ENCODE peak calls at places on chromosome 21, in four cellular contexts. T, L, S and U are unnamed samples.

GRCh38 chr21:43864313-43864805 is 664 bp upstream of the AGPAT3 start:
- DNase-seq in L (peak; percentile 66), T (peak; percentile 45), S (peak; percentile 14), U (no peak)

GRCh38 chr21:31305888-31306287 is 38.2 kb downstream of the TIAM1 start:
- DNase-seq in S (no peak), T (no peak), L (no peak), U (no peak)

GRCh38 chr21:45993210-45994085 is 11.9 kb downstream of the COL6A1 start:
- DNase-seq in L (no peak), T (no peak), S (no peak), U (peak; percentile 0)

GRCh38 chr21:42732033-42732410 is 78.6 kb downstream of the PDE9A start:
- DNase-seq in T (no peak), L (no peak), S (no peak), U (no peak)

GRCh38 chr21:41112740-41113692 is 54.9 kb upstream of the BACE2 start:
- DNase-seq in L (peak; percentile 91), T (peak; percentile 98), S (no peak), U (no peak)

GRCh38 chr21:29311802-29312201 is 13.1 kb downstream of the BACH1 start:
- DNase-seq in S (no peak), T (no peak), L (no peak), U (no peak)

GRCh38 chr21:42062543-42063022 is 8.5 kb upstream of the UMODL1 start:
- DNase-seq in T (no peak), S (peak; percentile 84), L (no peak), U (peak; percentile 96)

GRCh38 chr21:40618216-40618615 is 228.7 kb downstream of the DSCAM start:
- DNase-seq in S (no peak), T (no peak), L (no peak), U (no peak)

GRCh38 chr21:26169061-26169610 is 1.4 kb downstream of the APP start:
- DNase-seq in S (peak; percentile 3), T (peak; percentile 72), L (peak; percentile 64), U (no peak)

GRCh38 chr21:44574457-44575306 is 1.2 kb downstream of the KRTAP10-4 start:
- DNase-seq in L (no peak), S (no peak), T (no peak), U (no peak)

GRCh38 chr21:31857096-31857495 is 15.7 kb upstream of the HUNK start:
- DNase-seq in S (no peak), T (no peak), L (no peak), U (no peak)

GRCh38 chr21:18164933-18165332 is 79.7 kb upstream of the CHODL start:
- DNase-seq in T (no peak), S (no peak), L (no peak), U (no peak)

GRCh38 chr21:25561668-25562641 is 45.3 kb downstream of the MRPL39 start:
- DNase-seq in L (peak; percentile 87), T (peak; percentile 67), S (peak; percentile 53), U (peak; percentile 56)

GRCh38 chr21:21612446-21612845 is 614.2 kb downstream of the NCAM2 start:
- DNase-seq in L (peak; percentile 6), T (peak; percentile 85), S (no peak), U (no peak)

GRCh38 chr21:40146201-40146890 is 279.1 kb downstream of the PCP4 start:
- DNase-seq in T (no peak), L (peak; percentile 11), S (no peak), U (no peak)

GRCh38 chr21:28308516-28308915 is 684.2 kb downstream of the LTN1 start:
- DNase-seq in L (peak; percentile 84), T (no peak), S (no peak), U (no peak)

GRCh38 chr21:42101246-42101645 is 30.1 kb downstream of the UMODL1 start:
- DNase-seq in L (no peak), S (no peak), T (no peak), U (no peak)

GRCh38 chr21:44836349-44836665 is 18.4 kb upstream of the SUMO3 start:
- DNase-seq in S (no peak), T (no peak), L (no peak), U (no peak)

GRCh38 chr21:27569831-27570230 is 602.9 kb upstream of the ADAMTS5 start:
- DNase-seq in T (peak; percentile 60), L (no peak), S (no peak), U (no peak)

GRCh38 chr21:45421071-45421845 is 16.3 kb downstream of the COL18A1 start:
- DNase-seq in L (peak; percentile 88), T (no peak), S (no peak), U (peak; percentile 33)

GRCh38 chr21:38148046-38148445 is 108.7 kb upstream of the KCNJ15 start:
- DNase-seq in S (no peak), T (no peak), L (no peak), U (no peak)

GRCh38 chr21:45236481-45236880 is 51.2 kb downstream of the POFUT2 start:
- DNase-seq in L (no peak), T (no peak), S (no peak), U (no peak)

GRCh38 chr21:25925936-25926335 is 191.2 kb downstream of the GABPA start:
- DNase-seq in T (no peak), S (no peak), L (no peak), U (no peak)

GRCh38 chr21:31334648-31335121 is 9.4 kb downstream of the TIAM1 start:
- DNase-seq in S (no peak), L (no peak), T (no peak), U (no peak)

GRCh38 chr21:44694776-44695175 is 2.2 kb upstream of the KRTAP10-12 start:
- DNase-seq in T (no peak), S (no peak), L (no peak), U (no peak)

GRCh38 chr21:46151261-46151988 is 4.0 kb downstream of the FTCD start:
- DNase-seq in L (no peak), S (no peak), T (no peak), U (no peak)

GRCh38 chr21:45581322-45581712 is 39.1 kb upstream of the SLC19A1 start:
- DNase-seq in T (no peak), S (no peak), L (no peak), U (no peak)

GRCh38 chr21:31184462-31184861 is 146.2 kb upstream of the KRTAP19-8 start:
- DNase-seq in T (no peak), S (peak; percentile 28), L (no peak), U (peak; percentile 18)

GRCh38 chr21:42671778-42672593 is 18.6 kb downstream of the PDE9A start:
- DNase-seq in S (no peak), L (peak; percentile 20), T (no peak), U (no peak)